ENCODE peak calls at places on chromosomes 1 and 21, in seven cellular contexts. One of them, this sample, is unnamed.

GRCh38 chr1:80675469-80675868 is 1125.3 kb upstream of the ADGRL2 start:
- DNase-seq in fibroblast of the aortic adventitia: no peak
- DNase-seq in PC-3: no peak
- DNase-seq in astrocyte of the cerebellum: no peak
- DNase-seq in GM23338: peak
- DNase-seq in mucosa of descending colon: no peak
- DNase-seq in heart right ventricle: no peak
- DNase-seq in this sample: peak

GRCh38 chr21:45855248-45855801 is 126.2 kb upstream of the COL6A1 start:
- DNase-seq in PC-3: no peak
- DNase-seq in GM23338: no peak
- DNase-seq in heart right ventricle: no peak
- DNase-seq in mucosa of descending colon: no peak
- DNase-seq in fibroblast of the aortic adventitia: no peak
- DNase-seq in astrocyte of the cerebellum: no peak
- DNase-seq in this sample: no peak

GRCh38 chr1:67760030-67760821 is 73.0 kb downstream of the GNG12 start:
- DNase-seq in astrocyte of the cerebellum: no peak
- DNase-seq in fibroblast of the aortic adventitia: peak
- DNase-seq in heart right ventricle: peak
- DNase-seq in GM23338: peak
- DNase-seq in mucosa of descending colon: peak
- DNase-seq in PC-3: peak
- DNase-seq in this sample: peak

GRCh38 chr1:39507230-39507928 is 15.9 kb downstream of the BMP8A start:
- DNase-seq in heart right ventricle: no peak
- DNase-seq in GM23338: peak
- DNase-seq in astrocyte of the cerebellum: no peak
- DNase-seq in PC-3: peak
- DNase-seq in fibroblast of the aortic adventitia: peak
- DNase-seq in mucosa of descending colon: no peak
- DNase-seq in this sample: no peak

GRCh38 chr1:199463521-199464127 is 563.9 kb upstream of the NR5A2 start:
- DNase-seq in heart right ventricle: no peak
- DNase-seq in mucosa of descending colon: no peak
- DNase-seq in astrocyte of the cerebellum: peak
- DNase-seq in GM23338: peak
- DNase-seq in PC-3: peak
- DNase-seq in fibroblast of the aortic adventitia: peak
- DNase-seq in this sample: peak

GRCh38 chr1:10745886-10746455 is 50.5 kb downstream of the CASZ1 start:
- DNase-seq in heart right ventricle: no peak
- DNase-seq in fibroblast of the aortic adventitia: no peak
- DNase-seq in mucosa of descending colon: no peak
- DNase-seq in astrocyte of the cerebellum: no peak
- DNase-seq in PC-3: no peak
- DNase-seq in GM23338: no peak
- DNase-seq in this sample: no peak

GRCh38 chr1:170674239-170674638 is 10.3 kb downstream of the PRRX1 start:
- DNase-seq in PC-3: no peak
- DNase-seq in fibroblast of the aortic adventitia: peak
- DNase-seq in GM23338: no peak
- DNase-seq in heart right ventricle: no peak
- DNase-seq in mucosa of descending colon: no peak
- DNase-seq in astrocyte of the cerebellum: no peak
- DNase-seq in this sample: peak

GRCh38 chr1:220717800-220718640 is 27.9 kb downstream of the C1orf115 start:
- DNase-seq in mucosa of descending colon: no peak
- DNase-seq in GM23338: no peak
- DNase-seq in fibroblast of the aortic adventitia: no peak
- DNase-seq in astrocyte of the cerebellum: no peak
- DNase-seq in heart right ventricle: no peak
- DNase-seq in PC-3: no peak
- DNase-seq in this sample: no peak

GRCh38 chr21:45278156-45278911 is 9.4 kb downstream of the POFUT2 start:
- DNase-seq in fibroblast of the aortic adventitia: no peak
- DNase-seq in PC-3: no peak
- DNase-seq in astrocyte of the cerebellum: no peak
- DNase-seq in GM23338: no peak
- DNase-seq in mucosa of descending colon: no peak
- DNase-seq in heart right ventricle: no peak
- DNase-seq in this sample: no peak

GRCh38 chr1:2045468-2046224 is 4.6 kb upstream of the PRKCZ start:
- DNase-seq in astrocyte of the cerebellum: no peak
- DNase-seq in fibroblast of the aortic adventitia: peak
- DNase-seq in mucosa of descending colon: no peak
- DNase-seq in PC-3: no peak
- DNase-seq in heart right ventricle: no peak
- DNase-seq in GM23338: no peak
- DNase-seq in this sample: peak

GRCh38 chr1:200856716-200857352 is 15.9 kb upstream of the GPR25 start:
- DNase-seq in PC-3: no peak
- DNase-seq in heart right ventricle: no peak
- DNase-seq in astrocyte of the cerebellum: no peak
- DNase-seq in mucosa of descending colon: no peak
- DNase-seq in fibroblast of the aortic adventitia: peak
- DNase-seq in GM23338: no peak
- DNase-seq in this sample: peak

GRCh38 chr1:78279051-78279450 is 211.7 kb upstream of the PTGFR start:
- DNase-seq in GM23338: no peak
- DNase-seq in fibroblast of the aortic adventitia: peak
- DNase-seq in mucosa of descending colon: no peak
- DNase-seq in heart right ventricle: no peak
- DNase-seq in astrocyte of the cerebellum: peak
- DNase-seq in PC-3: peak
- DNase-seq in this sample: peak

GRCh38 chr1:243740255-243740999 is 109.6 kb downstream of the AKT3 start:
- DNase-seq in astrocyte of the cerebellum: no peak
- DNase-seq in heart right ventricle: no peak
- DNase-seq in mucosa of descending colon: no peak
- DNase-seq in PC-3: no peak
- DNase-seq in fibroblast of the aortic adventitia: peak
- DNase-seq in GM23338: peak
- DNase-seq in this sample: no peak

GRCh38 chr1:12448746-12449177 is 169.2 kb downstream of the DHRS3 start:
- DNase-seq in mucosa of descending colon: no peak
- DNase-seq in astrocyte of the cerebellum: no peak
- DNase-seq in GM23338: no peak
- DNase-seq in fibroblast of the aortic adventitia: peak
- DNase-seq in heart right ventricle: no peak
- DNase-seq in PC-3: no peak
- DNase-seq in this sample: peak

GRCh38 chr1:199550384-199551067 is 477.0 kb upstream of the NR5A2 start:
- DNase-seq in astrocyte of the cerebellum: peak
- DNase-seq in heart right ventricle: no peak
- DNase-seq in PC-3: peak
- DNase-seq in fibroblast of the aortic adventitia: peak
- DNase-seq in mucosa of descending colon: no peak
- DNase-seq in GM23338: no peak
- DNase-seq in this sample: peak

GRCh38 chr1:89681045-89681729 is 48.3 kb downstream of the LRRC8C start:
- DNase-seq in heart right ventricle: no peak
- DNase-seq in PC-3: no peak
- DNase-seq in GM23338: no peak
- DNase-seq in astrocyte of the cerebellum: no peak
- DNase-seq in fibroblast of the aortic adventitia: no peak
- DNase-seq in mucosa of descending colon: no peak
- DNase-seq in this sample: no peak

DNA sequence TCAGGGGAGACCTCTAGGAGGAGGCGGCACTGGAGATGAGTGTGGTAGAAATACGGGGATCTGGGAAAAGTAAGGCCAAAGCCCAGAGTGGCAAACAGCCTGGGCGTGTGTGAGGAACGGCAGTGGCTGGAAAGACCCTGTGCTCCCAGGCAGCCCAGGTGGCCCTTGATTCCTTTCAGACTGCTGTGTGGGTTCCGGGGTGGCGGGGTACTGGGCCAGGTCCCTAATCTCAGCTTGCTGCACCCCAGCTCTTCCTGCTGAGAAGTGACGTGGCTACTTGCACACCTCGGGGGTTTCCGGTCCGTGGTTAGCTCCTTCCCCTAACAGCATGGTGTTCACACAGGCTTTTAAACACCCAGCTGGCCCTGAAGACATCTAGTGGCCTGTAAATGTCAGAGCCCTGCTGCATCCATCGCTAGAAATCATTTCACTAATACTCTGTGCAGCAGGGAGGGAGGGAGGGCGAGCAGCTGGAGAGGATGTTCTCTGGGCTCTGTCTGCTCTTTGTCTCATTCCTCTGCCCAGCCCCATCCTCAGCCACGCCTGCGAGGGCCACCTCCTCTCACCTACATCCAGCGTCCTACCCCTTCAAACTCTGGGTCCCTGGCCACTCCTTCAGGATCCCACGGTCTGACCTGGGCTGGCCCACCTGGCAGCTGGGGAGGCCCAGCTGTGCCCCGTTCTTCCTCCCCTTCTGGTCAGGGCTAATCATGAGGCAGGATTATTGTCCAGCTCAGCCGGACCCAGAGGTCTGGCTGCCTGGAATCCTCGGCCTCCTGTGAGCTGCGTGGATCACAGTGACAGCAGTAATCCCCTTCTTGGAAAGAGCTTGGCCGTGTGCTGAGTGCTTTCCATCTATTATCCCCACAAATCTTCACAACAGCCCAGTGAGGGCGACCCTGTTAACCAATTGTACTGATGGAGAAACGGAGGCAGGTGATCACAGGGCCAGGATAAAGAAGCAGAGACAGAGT is 7.2 kb downstream of the ZDHHC18 start:
- DNase-seq in PC-3: no peak
- DNase-seq in astrocyte of the cerebellum: no peak
- DNase-seq in GM23338: no peak
- DNase-seq in heart right ventricle: no peak
- DNase-seq in mucosa of descending colon: peak
- DNase-seq in fibroblast of the aortic adventitia: no peak
- DNase-seq in this sample: no peak
- H3K4me3 ChIP-seq in PC-3: no peak
- H3K4me3 ChIP-seq in astrocyte of the cerebellum: no peak
- H3K4me3 ChIP-seq in GM23338: no peak
- H3K4me3 ChIP-seq in heart right ventricle: no peak
- H3K4me3 ChIP-seq in mucosa of descending colon: no peak
- H3K4me3 ChIP-seq in fibroblast of the aortic adventitia: no peak
- H3K4me3 ChIP-seq in this sample: no peak

GRCh38 chr1:247287460-247287859 is 31.6 kb downstream of the VN1R5 start:
- DNase-seq in heart right ventricle: no peak
- DNase-seq in fibroblast of the aortic adventitia: no peak
- DNase-seq in PC-3: peak
- DNase-seq in astrocyte of the cerebellum: no peak
- DNase-seq in mucosa of descending colon: no peak
- DNase-seq in GM23338: peak
- DNase-seq in this sample: no peak
- TF ChIP-seq CTCF in heart right ventricle: no peak
- TF ChIP-seq CTCF in fibroblast of the aortic adventitia: no peak
- TF ChIP-seq CTCF in PC-3: peak
- TF ChIP-seq CTCF in astrocyte of the cerebellum: no peak
- TF ChIP-seq CTCF in mucosa of descending colon: no peak
- TF ChIP-seq CTCF in GM23338: peak
- TF ChIP-seq CTCF in this sample: peak

DNA sequence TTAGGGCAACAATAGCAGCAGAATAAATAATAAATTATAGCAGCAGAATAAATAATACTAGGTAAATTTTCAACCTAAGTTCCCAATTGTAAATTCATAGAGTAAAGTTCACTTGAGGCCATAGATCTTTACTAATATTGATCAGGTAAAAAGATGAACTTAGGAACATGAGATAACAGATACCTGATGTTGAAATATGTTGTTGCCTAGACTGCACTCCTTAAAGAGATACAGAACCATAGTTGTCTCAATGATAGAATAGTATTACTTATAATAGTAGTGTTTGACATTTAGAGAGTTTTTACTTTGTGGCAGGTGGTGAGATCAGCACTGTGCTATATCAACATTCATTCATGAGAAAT is 378 bp upstream of the F13B start:
- DNase-seq in PC-3: no peak
- DNase-seq in fibroblast of the aortic adventitia: no peak
- DNase-seq in mucosa of descending colon: no peak
- DNase-seq in heart right ventricle: no peak
- DNase-seq in astrocyte of the cerebellum: no peak
- DNase-seq in GM23338: no peak
- DNase-seq in this sample: no peak
- H3K4me3 ChIP-seq in PC-3: no peak
- H3K4me3 ChIP-seq in fibroblast of the aortic adventitia: no peak
- H3K4me3 ChIP-seq in mucosa of descending colon: no peak
- H3K4me3 ChIP-seq in heart right ventricle: no peak
- H3K4me3 ChIP-seq in astrocyte of the cerebellum: no peak
- H3K4me3 ChIP-seq in GM23338: no peak
- H3K4me3 ChIP-seq in this sample: no peak

DNA sequence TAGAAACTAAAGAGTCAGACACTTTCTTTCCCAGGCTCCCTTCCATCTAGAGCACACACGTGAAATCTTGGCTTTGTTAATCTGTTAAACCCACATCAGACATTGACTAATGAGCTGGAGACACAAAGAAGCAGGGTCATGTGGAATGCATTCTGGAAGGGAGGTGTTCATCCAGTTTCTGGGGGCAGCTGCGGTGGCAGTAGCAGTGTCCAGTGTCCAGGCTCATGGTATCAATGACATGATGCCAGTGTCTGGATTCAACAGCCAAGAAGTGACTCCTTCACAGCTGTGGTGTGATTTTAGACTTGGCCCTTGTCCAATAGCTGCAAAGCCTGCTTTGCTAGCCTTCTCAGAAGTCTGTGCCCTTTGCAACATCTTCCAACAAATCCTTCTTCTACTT is 95.2 kb downstream of the NTPCR start:
- DNase-seq in mucosa of descending colon: no peak
- DNase-seq in heart right ventricle: no peak
- DNase-seq in PC-3: no peak
- DNase-seq in GM23338: no peak
- DNase-seq in astrocyte of the cerebellum: peak
- DNase-seq in fibroblast of the aortic adventitia: peak
- DNase-seq in this sample: peak
- TF ChIP-seq CTCF in mucosa of descending colon: no peak
- TF ChIP-seq CTCF in heart right ventricle: no peak
- TF ChIP-seq CTCF in PC-3: no peak
- TF ChIP-seq CTCF in GM23338: no peak
- TF ChIP-seq CTCF in astrocyte of the cerebellum: no peak
- TF ChIP-seq CTCF in fibroblast of the aortic adventitia: no peak
- TF ChIP-seq CTCF in this sample: no peak

GRCh38 chr21:42572906-42573495 is 59.3 kb downstream of the SLC37A1 start:
- DNase-seq in fibroblast of the aortic adventitia: no peak
- DNase-seq in astrocyte of the cerebellum: no peak
- DNase-seq in GM23338: no peak
- DNase-seq in mucosa of descending colon: peak
- DNase-seq in PC-3: no peak
- DNase-seq in heart right ventricle: no peak
- DNase-seq in this sample: no peak

GRCh38 chr21:42569732-42570301 is 56.2 kb downstream of the SLC37A1 start:
- DNase-seq in mucosa of descending colon: peak
- DNase-seq in heart right ventricle: no peak
- DNase-seq in PC-3: no peak
- DNase-seq in GM23338: no peak
- DNase-seq in fibroblast of the aortic adventitia: no peak
- DNase-seq in astrocyte of the cerebellum: no peak
- DNase-seq in this sample: no peak

GRCh38 chr21:42570841-42571387 is 57.3 kb downstream of the SLC37A1 start:
- DNase-seq in fibroblast of the aortic adventitia: no peak
- DNase-seq in GM23338: peak
- DNase-seq in mucosa of descending colon: peak
- DNase-seq in astrocyte of the cerebellum: no peak
- DNase-seq in heart right ventricle: no peak
- DNase-seq in PC-3: peak
- DNase-seq in this sample: no peak

GRCh38 chr21:42570362-42570761 is 56.7 kb downstream of the SLC37A1 start:
- DNase-seq in PC-3: no peak
- DNase-seq in mucosa of descending colon: peak
- DNase-seq in fibroblast of the aortic adventitia: no peak
- DNase-seq in heart right ventricle: no peak
- DNase-seq in astrocyte of the cerebellum: no peak
- DNase-seq in GM23338: no peak
- DNase-seq in this sample: no peak

GRCh38 chr21:42571391-42572150 is 57.9 kb downstream of the SLC37A1 start:
- DNase-seq in GM23338: no peak
- DNase-seq in fibroblast of the aortic adventitia: no peak
- DNase-seq in mucosa of descending colon: peak
- DNase-seq in heart right ventricle: no peak
- DNase-seq in PC-3: no peak
- DNase-seq in astrocyte of the cerebellum: no peak
- DNase-seq in this sample: no peak
- H3K4me3 ChIP-seq in GM23338: no peak
- H3K4me3 ChIP-seq in fibroblast of the aortic adventitia: no peak
- H3K4me3 ChIP-seq in mucosa of descending colon: no peak
- H3K4me3 ChIP-seq in heart right ventricle: no peak
- H3K4me3 ChIP-seq in PC-3: no peak
- H3K4me3 ChIP-seq in astrocyte of the cerebellum: no peak
- H3K4me3 ChIP-seq in this sample: no peak

This sample was measured in fibroblast of mammary gland.